ENCODE peak calls at places on chromosome 19, in four cellular contexts. Y, T, S and Z are unnamed samples.

GRCh38 chr19:43552616-43553015 is 19.6 kb downstream of the ZNF575 start:
- DNase-seq in Y (no peak), S (no peak), T (no peak), Z (no peak)

GRCh38 chr19:6047741-6048231 is 62.5 kb downstream of the RFX2 start:
- DNase-seq in Y (no peak), T (no peak), S (peak; percentile 60), Z (no peak)

GRCh38 chr19:13150919-13151604 is 851 bp downstream of the IER2 start:
- DNase-seq in T (no peak), S (peak; percentile 42), Y (no peak), Z (no peak)

GRCh38 chr19:53868091-53868891 is 608 bp downstream of the MYADM start:
- DNase-seq in Y (peak; percentile 23), T (no peak), S (peak; percentile 59), Z (no peak)

GRCh38 chr19:1026189-1027019 is at the start of gene CNN2:
- DNase-seq in T (no peak), S (peak; percentile 78), Y (peak; percentile 86), Z (no peak)

GRCh38 chr19:58480831-58481230 is 4.7 kb downstream of the ZNF446 start:
- DNase-seq in Y (no peak), T (no peak), S (no peak), Z (no peak)

GRCh38 chr19:41998246-41999020 is 4.4 kb upstream of the ATP1A3 start:
- DNase-seq in S (peak; percentile 77), Y (peak; percentile 66), T (no peak), Z (no peak)

GRCh38 chr19:13872339-13872694 is 4.6 kb upstream of the NANOS3 start:
- DNase-seq in T (no peak), Y (no peak), S (no peak), Z (no peak)

GRCh38 chr19:13796301-13797057 is 1.2 kb downstream of the ZSWIM4 start:
- DNase-seq in Y (no peak), T (no peak), S (no peak), Z (no peak)

GRCh38 chr19:14061081-14061749 is 661 bp downstream of the PALM3 start:
- DNase-seq in T (no peak), S (no peak), Y (no peak), Z (no peak)

GRCh38 chr19:55325172-55325571 is at the start of gene TMEM150B:
- DNase-seq in T (no peak), Y (no peak), S (peak; percentile 54), Z (no peak)

GRCh38 chr19:12482505-12482886 is 2.1 kb downstream of the ZNF709 start:
- DNase-seq in S (no peak), Y (no peak), T (peak; percentile 33), Z (no peak)

GRCh38 chr19:11995174-11995573 is 30.3 kb downstream of the ZNF763 start:
- DNase-seq in S (peak; percentile 13), Y (no peak), T (no peak), Z (no peak)

GRCh38 chr19:6983448-6983847 is 37.8 kb downstream of the MBD3L2B start:
- DNase-seq in S (no peak), T (no peak), Y (no peak), Z (no peak)

GRCh38 chr19:35266149-35266903 is 2.4 kb upstream of the USF2 start:
- DNase-seq in T (no peak), Y (no peak), S (no peak), Z (no peak)

GRCh38 chr19:52336976-52337375 is 933 bp downstream of the ZNF610 start:
- DNase-seq in Y (no peak), T (no peak), S (no peak), Z (no peak)

GRCh38 chr19:51784922-51785690 is 9.9 kb upstream of the FPR3 start:
- DNase-seq in Y (no peak), T (peak; percentile 32), S (no peak), Z (peak; percentile 49)

GRCh38 chr19:19338082-19338481 is 17.5 kb downstream of the MAU2 start:
- DNase-seq in T (no peak), Y (no peak), S (no peak), Z (no peak)

GRCh38 chr19:7292950-7293794 is 1.0 kb downstream of the INSR start:
- DNase-seq in Y (no peak), T (no peak), S (peak; percentile 17), Z (peak; percentile 42)

GRCh38 chr19:6424190-6424938 is at the start of gene KHSRP:
- DNase-seq in T (no peak), S (peak; percentile 91), Y (no peak), Z (no peak)

GRCh38 chr19:47765522-47766358 is 12.8 kb upstream of the SELENOW start:
- DNase-seq in Y (no peak), T (no peak), S (peak; percentile 62), Z (peak; percentile 54)

GRCh38 chr19:35059006-35059798 is 17.7 kb downstream of the HPN start:
- DNase-seq in S (no peak), Y (no peak), T (no peak), Z (no peak)

GRCh38 chr19:5904302-5905071 is at the start of gene VMAC:
- DNase-seq in S (peak; percentile 98), Y (peak; percentile 98), T (peak; percentile 100), Z (peak; percentile 100)

GRCh38 chr19:34232566-34233481 is 21.5 kb upstream of the GARRE1 start:
- DNase-seq in Y (no peak), S (no peak), T (no peak), Z (no peak)

DNA sequence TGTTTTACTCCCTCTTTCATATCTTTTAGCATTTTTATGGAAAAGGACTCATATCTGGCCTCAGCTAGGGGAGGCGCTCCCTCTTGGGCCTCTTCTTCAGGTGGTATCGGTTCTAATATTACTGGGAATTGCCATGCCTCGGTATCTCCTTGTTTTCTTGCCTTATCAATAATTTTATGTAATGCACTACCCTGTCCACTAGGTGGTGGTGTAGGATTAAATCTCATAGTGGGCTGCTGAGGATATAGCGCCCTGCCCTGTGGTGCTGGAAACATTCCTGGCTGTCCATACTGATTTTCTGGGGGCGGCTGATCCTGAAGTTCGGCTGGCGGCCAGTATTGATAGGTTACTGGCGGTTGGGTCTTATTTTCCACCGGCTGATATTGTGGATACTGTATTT is 35.8 kb downstream of the ZNF420 start:
- DNase-seq in T (no peak), Y (no peak), S (peak; percentile 37), Z (no peak)
- TF ChIP-seq SPI1 in T (no peak), Y (no peak), S (no peak), Z (no peak)

DNA sequence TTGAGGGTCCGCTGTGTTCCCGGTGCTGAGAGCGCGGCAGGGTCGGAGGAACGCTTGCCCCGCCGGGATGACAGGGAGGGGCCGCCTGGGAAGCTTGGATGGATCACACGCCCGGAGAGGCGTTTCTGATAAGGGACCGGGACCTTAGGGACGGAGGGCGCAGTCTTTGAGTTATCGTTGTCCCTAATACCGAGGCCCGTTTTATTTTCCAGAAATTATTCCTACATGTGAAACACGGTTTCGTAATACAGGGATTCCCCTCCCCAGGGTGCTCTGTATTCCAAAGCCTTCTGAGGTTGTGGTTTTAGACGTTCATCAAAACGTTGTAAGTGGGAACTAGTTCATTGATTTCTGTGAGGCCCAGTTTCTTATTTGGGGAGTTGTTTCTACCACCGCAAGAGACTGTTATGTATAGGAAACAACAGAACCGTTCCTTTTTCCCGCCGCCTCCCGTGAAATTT is 744 bp downstream of the PDCD5 start:
- DNase-seq in T (no peak), S (peak; percentile 39), Y (no peak), Z (no peak)
- TF ChIP-seq SPI1 in T (no peak), S (no peak), Y (no peak), Z (no peak)

DNA sequence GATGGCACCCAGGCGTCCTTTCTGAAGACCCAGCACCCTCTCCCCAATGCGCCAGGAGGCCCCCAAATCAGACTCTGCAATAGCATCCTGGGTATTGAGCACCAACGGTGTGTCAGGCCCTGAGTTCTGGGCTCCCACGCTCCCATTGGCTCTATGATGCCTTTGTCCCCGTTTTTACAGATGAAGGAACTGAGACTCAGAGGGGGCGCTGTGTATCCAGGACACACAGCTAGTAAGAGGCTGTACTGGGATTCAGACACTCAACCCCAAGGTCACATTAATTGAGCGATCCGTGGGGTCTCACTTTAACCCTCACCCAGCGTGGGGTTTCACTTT is 42.5 kb downstream of the CYP4F22 start:
- DNase-seq in T (no peak), S (peak; percentile 22), Y (no peak), Z (no peak)
- TF ChIP-seq SPI1 in T (no peak), S (no peak), Y (no peak), Z (no peak)

DNA sequence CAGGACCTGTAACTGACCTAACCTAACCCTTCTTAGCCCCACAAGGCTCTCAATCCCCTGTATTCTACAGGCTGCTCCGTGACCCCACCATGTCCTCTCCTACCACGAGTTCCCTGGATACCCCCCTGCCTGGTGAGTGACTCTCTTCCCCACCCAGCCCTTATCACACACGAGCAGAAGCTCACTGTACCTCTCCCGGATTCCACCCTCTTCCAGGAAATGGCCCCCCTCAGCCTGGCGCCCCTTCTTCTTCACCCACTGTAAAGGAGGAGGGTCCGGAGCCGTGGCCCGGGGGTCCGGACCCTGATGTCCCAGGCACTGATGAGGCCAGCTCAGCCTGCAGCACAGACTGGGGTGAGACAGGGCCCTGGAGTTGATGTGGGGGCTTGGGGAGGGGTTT is 1.3 kb downstream of the NR1H2 start:
- DNase-seq in S (peak; percentile 54), T (no peak), Y (no peak), Z (no peak)
- TF ChIP-seq SPI1 in S (no peak), T (no peak), Y (no peak), Z (no peak)

GRCh38 chr19:45478454-45479238 is 10.8 kb downstream of the FOSB start:
- DNase-seq in S (peak; percentile 80), Y (peak; percentile 68), T (peak; percentile 88), Z (peak; percentile 94)

GRCh38 chr19:45476349-45476717 is 8.5 kb downstream of the FOSB start:
- DNase-seq in Y (no peak), S (no peak), T (no peak), Z (no peak)

GRCh38 chr19:45475537-45476348 is 7.9 kb downstream of the FOSB start:
- DNase-seq in S (no peak), T (no peak), Y (no peak), Z (no peak)

GRCh38 chr19:45477713-45478453 is 10.1 kb downstream of the FOSB start:
- DNase-seq in Y (no peak), S (peak; percentile 24), T (no peak), Z (no peak)

GRCh38 chr19:45477216-45477615 is 9.4 kb downstream of the FOSB start:
- DNase-seq in Y (no peak), T (no peak), S (no peak), Z (no peak)
- TF ChIP-seq SPI1 in Y (no peak), T (no peak), S (peak; percentile 42), Z (no peak)

DNA sequence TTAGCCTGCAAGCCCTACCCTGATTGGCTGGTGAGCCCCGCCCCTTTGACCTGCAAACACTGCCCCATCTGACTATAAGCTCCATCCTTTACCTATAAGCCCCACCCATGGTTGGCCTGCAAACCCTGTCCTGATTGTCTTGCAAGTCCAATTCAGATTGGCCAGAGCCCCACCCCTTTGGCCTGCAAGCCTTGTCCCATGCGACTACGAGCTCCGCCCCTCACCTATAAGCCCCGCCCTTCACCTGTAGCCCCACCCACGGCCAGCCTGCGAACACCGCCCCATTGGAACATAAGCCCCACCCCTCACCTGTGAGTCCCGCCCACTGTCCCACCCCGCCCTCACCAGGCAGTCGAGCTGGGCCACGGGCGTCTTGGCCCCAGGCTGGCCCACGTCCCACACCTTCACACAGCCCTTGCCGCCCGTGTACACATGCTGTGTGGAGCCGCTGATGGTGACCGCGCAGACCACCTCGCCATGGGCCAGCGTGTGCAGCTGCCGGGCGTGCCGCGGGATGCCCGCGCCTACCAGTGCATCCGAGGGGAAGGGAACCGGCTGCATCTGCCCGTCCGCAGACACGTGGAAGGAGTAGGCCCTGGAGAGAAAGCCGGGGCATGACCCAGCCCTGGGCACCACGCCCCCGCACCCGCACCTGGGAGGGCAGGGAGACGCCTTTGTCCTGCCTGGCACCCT is 22.9 kb downstream of the TLE2 start:
- DNase-seq in T (no peak), Y (no peak), S (peak; percentile 96), Z (no peak)
- TF ChIP-seq SPI1 in T (no peak), Y (no peak), S (no peak), Z (no peak)

GRCh38 chr19:15589760-15590451 is 25.1 kb upstream of the CYP4F8 start:
- DNase-seq in T (no peak), Y (no peak), S (no peak), Z (no peak)
- TF ChIP-seq SPI1 in T (no peak), Y (no peak), S (no peak), Z (no peak)